ENCODE peak calls at places on chromosomes 1 and 21, in five cellular contexts. F is HT-29; A is HFF-Myc; W is stimulated activated CD4-positive, alpha-beta T cell treated with anti-CD3 and anti-CD28 coated beads, Interleukin-1b, Interleukin-23, amount 100 ng/mL, for 1 hour; O is NCI-H345. P is an unnamed sample.

GRCh38 chr1:9700340-9700739 is 48.8 kb downstream of the PIK3CD start:
- DNase-seq in W (no peak), F (no peak), A (no peak), O (no peak), P (peak)

GRCh38 chr21:42576639-42577038 is 63.0 kb downstream of the SLC37A1 start:
- DNase-seq in F (no peak), W (no peak), O (no peak), A (no peak), P (no peak)

GRCh38 chr1:119743776-119744597 is 24.7 kb downstream of the HMGCS2 start:
- DNase-seq in W (no peak), F (peak), A (peak), O (peak), P (peak)

GRCh38 chr1:72636636-72637035 is 354.3 kb upstream of the NEGR1 start:
- DNase-seq in A (no peak), O (peak), W (no peak), F (no peak), P (no peak)

GRCh38 chr21:44537930-44538911 is 1.8 kb downstream of the KRTAP10-1 start:
- DNase-seq in O (no peak), A (no peak), F (no peak), W (no peak), P (no peak)

GRCh38 chr1:67851800-67852199 is 18.5 kb upstream of the GNG12 start:
- DNase-seq in F (no peak), A (no peak), W (no peak), O (no peak), P (no peak)

GRCh38 chr1:118113261-118113660 is 71.8 kb downstream of the SPAG17 start:
- DNase-seq in F (no peak), A (no peak), W (no peak), O (no peak), P (no peak)

GRCh38 chr1:58866578-58866977 is 82.7 kb upstream of the JUN start:
- DNase-seq in A (no peak), O (no peak), W (no peak), F (no peak), P (no peak)

GRCh38 chr1:29162476-29163138 is 19.1 kb downstream of the SRSF4 start:
- DNase-seq in W (no peak), A (no peak), O (no peak), F (no peak), P (no peak)

GRCh38 chr1:82299680-82300079 is 498.9 kb downstream of the ADGRL2 start:
- DNase-seq in F (no peak), O (no peak), W (no peak), A (no peak), P (no peak)

GRCh38 chr1:38084700-38085099 is 38.1 kb upstream of the POU3F1 start:
- DNase-seq in F (no peak), A (no peak), W (no peak), O (peak), P (no peak)

GRCh38 chr1:106233511-106233910 is 823.0 kb upstream of the PRMT6 start:
- DNase-seq in F (no peak), A (no peak), W (no peak), O (no peak), P (no peak)

GRCh38 chr1:115184260-115184950 is 95.1 kb upstream of the TSPAN2 start:
- DNase-seq in W (no peak), A (peak), F (no peak), O (no peak), P (no peak)

GRCh38 chr1:78003882-78004718 is 639 bp upstream of the DNAJB4 start:
- DNase-seq in W (no peak), F (peak), A (peak), O (no peak), P (peak)

GRCh38 chr1:64691631-64692030 is 53.2 kb upstream of the RAVER2 start:
- DNase-seq in A (no peak), W (no peak), F (no peak), O (no peak), P (no peak)

GRCh38 chr1:213884942-213885341 is 102.8 kb upstream of the PROX1 start:
- DNase-seq in F (no peak), W (no peak), O (no peak), A (no peak), P (no peak)

GRCh38 chr1:87127581-87127980 is 201.1 kb upstream of the LMO4 start:
- DNase-seq in F (no peak), A (no peak), W (no peak), O (no peak), P (no peak)